ENCODE peak calls at places on chromosomes 3 and 15, in seven cellular contexts. One of them, this sample, is unnamed.

GRCh38 chr15:61575597-61575996 is 346.5 kb upstream of the RORA start:
- DNase-seq in GM23338: no peak
- DNase-seq in PC-3: no peak
- DNase-seq in GM23248: no peak
- DNase-seq in hepatocyte: no peak
- DNase-seq in HCT116: no peak
- DNase-seq in neural progenitor cell: no peak
- DNase-seq in this sample: no peak

GRCh38 chr15:29638781-29639180 is 183.5 kb downstream of the TJP1 start:
- DNase-seq in HCT116: peak; percentile 22
- DNase-seq in GM23248: peak; percentile 6
- DNase-seq in PC-3: peak; percentile 68
- DNase-seq in hepatocyte: peak; percentile 21
- DNase-seq in GM23338: no peak
- DNase-seq in neural progenitor cell: no peak
- DNase-seq in this sample: no peak

GRCh38 chr3:103924544-103924943 is 1442.2 kb upstream of the ALCAM start:
- DNase-seq in GM23338: no peak
- DNase-seq in hepatocyte: no peak
- DNase-seq in HCT116: no peak
- DNase-seq in GM23248: no peak
- DNase-seq in PC-3: no peak
- DNase-seq in neural progenitor cell: no peak
- DNase-seq in this sample: no peak

GRCh38 chr3:3201584-3201983 is 22.1 kb upstream of the CRBN start:
- DNase-seq in GM23248: no peak
- DNase-seq in neural progenitor cell: no peak
- DNase-seq in GM23338: no peak
- DNase-seq in HCT116: no peak
- DNase-seq in PC-3: no peak
- DNase-seq in hepatocyte: no peak
- DNase-seq in this sample: no peak

GRCh38 chr15:85063088-85063487 is 81.4 kb downstream of the PDE8A start:
- DNase-seq in hepatocyte: no peak
- DNase-seq in neural progenitor cell: no peak
- DNase-seq in PC-3: no peak
- DNase-seq in HCT116: no peak
- DNase-seq in GM23248: peak; percentile 33
- DNase-seq in GM23338: no peak
- DNase-seq in this sample: no peak

GRCh38 chr3:48233542-48233941 is 7.4 kb upstream of the ZNF589 start:
- DNase-seq in PC-3: no peak
- DNase-seq in hepatocyte: no peak
- DNase-seq in HCT116: no peak
- DNase-seq in GM23338: no peak
- DNase-seq in GM23248: no peak
- DNase-seq in neural progenitor cell: no peak
- DNase-seq in this sample: no peak

GRCh38 chr3:44056446-44057240 is 185.0 kb upstream of the TOPAZ1 start:
- DNase-seq in HCT116: no peak
- DNase-seq in PC-3: no peak
- DNase-seq in GM23338: no peak
- DNase-seq in hepatocyte: no peak
- DNase-seq in GM23248: no peak
- DNase-seq in neural progenitor cell: no peak
- DNase-seq in this sample: no peak

GRCh38 chr15:55737373-55737772 is 5.6 kb downstream of the PRTG start:
- DNase-seq in GM23338: peak; percentile 62
- DNase-seq in hepatocyte: peak; percentile 39
- DNase-seq in HCT116: no peak
- DNase-seq in neural progenitor cell: peak; percentile 72
- DNase-seq in PC-3: no peak
- DNase-seq in GM23248: no peak
- DNase-seq in this sample: no peak

GRCh38 chr3:186180151-186180550 is 71.3 kb upstream of the ETV5 start:
- DNase-seq in GM23338: no peak
- DNase-seq in hepatocyte: no peak
- DNase-seq in PC-3: no peak
- DNase-seq in HCT116: no peak
- DNase-seq in neural progenitor cell: no peak
- DNase-seq in GM23248: no peak
- DNase-seq in this sample: no peak

GRCh38 chr15:75532413-75533250 is 46.5 kb downstream of the PTPN9 start:
- DNase-seq in hepatocyte: peak; percentile 52
- DNase-seq in neural progenitor cell: peak; percentile 65
- DNase-seq in HCT116: peak; percentile 49
- DNase-seq in GM23248: peak; percentile 59
- DNase-seq in PC-3: peak; percentile 46
- DNase-seq in GM23338: peak; percentile 83
- DNase-seq in this sample: peak; percentile 16

GRCh38 chr3:6504385-6504784 is 356.5 kb upstream of the GRM7 start:
- DNase-seq in PC-3: no peak
- DNase-seq in HCT116: no peak
- DNase-seq in GM23338: no peak
- DNase-seq in neural progenitor cell: no peak
- DNase-seq in hepatocyte: no peak
- DNase-seq in GM23248: no peak
- DNase-seq in this sample: no peak

GRCh38 chr3:48151807-48152427 is 36.3 kb downstream of the CDC25A start:
- DNase-seq in GM23338: no peak
- DNase-seq in neural progenitor cell: no peak
- DNase-seq in hepatocyte: no peak
- DNase-seq in HCT116: no peak
- DNase-seq in GM23248: peak; percentile 37
- DNase-seq in PC-3: peak; percentile 13
- DNase-seq in this sample: no peak

GRCh38 chr15:91113036-91113435 is 13.0 kb downstream of the SV2B start:
- DNase-seq in hepatocyte: no peak
- DNase-seq in HCT116: no peak
- DNase-seq in GM23338: peak; percentile 72
- DNase-seq in neural progenitor cell: no peak
- DNase-seq in PC-3: no peak
- DNase-seq in GM23248: no peak
- DNase-seq in this sample: no peak

GRCh38 chr3:58296843-58297242 is 9.2 kb upstream of the RPP14 start:
- DNase-seq in GM23338: no peak
- DNase-seq in PC-3: no peak
- DNase-seq in GM23248: no peak
- DNase-seq in HCT116: no peak
- DNase-seq in neural progenitor cell: no peak
- DNase-seq in hepatocyte: no peak
- DNase-seq in this sample: no peak

GRCh38 chr3:150761831-150762661 is 923 bp downstream of the SIAH2 start:
- DNase-seq in GM23338: peak; percentile 81
- DNase-seq in HCT116: no peak
- DNase-seq in PC-3: peak; percentile 64
- DNase-seq in neural progenitor cell: peak; percentile 79
- DNase-seq in hepatocyte: peak; percentile 72
- DNase-seq in GM23248: peak; percentile 84
- DNase-seq in this sample: peak; percentile 34

GRCh38 chr3:183493296-183494045 is 62.0 kb downstream of the KLHL6 start:
- DNase-seq in PC-3: no peak
- DNase-seq in GM23338: no peak
- DNase-seq in GM23248: no peak
- DNase-seq in HCT116: no peak
- DNase-seq in neural progenitor cell: no peak
- DNase-seq in hepatocyte: no peak
- DNase-seq in this sample: no peak

GRCh38 chr3:14346191-14346590 is 56.2 kb upstream of the SLC6A6 start:
- DNase-seq in GM23248: no peak
- DNase-seq in PC-3: no peak
- DNase-seq in GM23338: no peak
- DNase-seq in neural progenitor cell: no peak
- DNase-seq in hepatocyte: peak; percentile 54
- DNase-seq in HCT116: no peak
- DNase-seq in this sample: no peak
- TF ChIP-seq EZH2phosphoT487 in GM23248: no peak
- TF ChIP-seq EZH2phosphoT487 in PC-3: no peak
- TF ChIP-seq EZH2phosphoT487 in GM23338: no peak
- TF ChIP-seq EZH2phosphoT487 in neural progenitor cell: no peak
- TF ChIP-seq EZH2phosphoT487 in hepatocyte: no peak
- TF ChIP-seq EZH2phosphoT487 in HCT116: no peak
- TF ChIP-seq EZH2phosphoT487 in this sample: no peak

DNA sequence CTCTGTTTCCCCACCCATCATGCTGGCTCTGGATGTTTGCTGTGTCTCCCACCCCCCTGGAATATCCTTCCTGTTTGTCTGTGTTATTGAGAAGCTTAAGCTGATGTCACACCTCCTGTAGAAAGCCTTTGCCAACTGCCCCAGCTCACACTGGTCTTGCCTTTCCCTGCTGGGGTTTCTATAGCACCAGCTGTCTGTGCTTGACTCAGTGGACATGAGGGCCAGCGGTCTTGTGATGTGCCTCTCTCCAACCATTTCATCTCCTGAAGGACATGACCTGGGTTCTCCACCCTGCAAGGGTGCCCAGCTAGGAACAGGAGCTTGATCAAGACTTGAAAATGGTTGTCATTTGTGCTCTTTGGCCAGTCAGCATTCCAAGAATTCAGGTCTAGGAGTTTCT is 14.7 kb downstream of the TMEM40 start:
- DNase-seq in GM23338: no peak
- DNase-seq in GM23248: no peak
- DNase-seq in neural progenitor cell: no peak
- DNase-seq in hepatocyte: no peak
- DNase-seq in HCT116: no peak
- DNase-seq in PC-3: no peak
- DNase-seq in this sample: no peak
- H3K4me3 ChIP-seq in GM23338: no peak overlapping the region
- H3K4me3 ChIP-seq in GM23248: no peak overlapping the region
- H3K4me3 ChIP-seq in neural progenitor cell: no peak overlapping the region
- H3K4me3 ChIP-seq in hepatocyte: no peak overlapping the region
- H3K4me3 ChIP-seq in HCT116: no peak overlapping the region
- H3K4me3 ChIP-seq in PC-3: no peak overlapping the region
- H3K4me3 ChIP-seq in this sample: no peak overlapping the region

GRCh38 chr15:39194431-39194830 is 386.4 kb upstream of the THBS1 start:
- DNase-seq in GM23338: no peak
- DNase-seq in neural progenitor cell: no peak
- DNase-seq in hepatocyte: no peak
- DNase-seq in HCT116: no peak
- DNase-seq in GM23248: no peak
- DNase-seq in PC-3: peak; percentile 57
- DNase-seq in this sample: no peak

GRCh38 chr15:39192979-39193559 is 387.8 kb upstream of the THBS1 start:
- DNase-seq in GM23248: no peak
- DNase-seq in HCT116: no peak
- DNase-seq in neural progenitor cell: no peak
- DNase-seq in GM23338: no peak
- DNase-seq in PC-3: no peak
- DNase-seq in hepatocyte: no peak
- DNase-seq in this sample: no peak

GRCh38 chr15:39192376-39192775 is 388.5 kb upstream of the THBS1 start:
- DNase-seq in neural progenitor cell: no peak
- DNase-seq in GM23338: no peak
- DNase-seq in GM23248: no peak
- DNase-seq in PC-3: no peak
- DNase-seq in hepatocyte: no peak
- DNase-seq in HCT116: no peak
- DNase-seq in this sample: no peak

GRCh38 chr15:39191871-39192281 is 389.0 kb upstream of the THBS1 start:
- DNase-seq in GM23248: peak; percentile 66
- DNase-seq in GM23338: no peak
- DNase-seq in HCT116: no peak
- DNase-seq in neural progenitor cell: no peak
- DNase-seq in PC-3: peak; percentile 88
- DNase-seq in hepatocyte: no peak
- DNase-seq in this sample: no peak

DNA sequence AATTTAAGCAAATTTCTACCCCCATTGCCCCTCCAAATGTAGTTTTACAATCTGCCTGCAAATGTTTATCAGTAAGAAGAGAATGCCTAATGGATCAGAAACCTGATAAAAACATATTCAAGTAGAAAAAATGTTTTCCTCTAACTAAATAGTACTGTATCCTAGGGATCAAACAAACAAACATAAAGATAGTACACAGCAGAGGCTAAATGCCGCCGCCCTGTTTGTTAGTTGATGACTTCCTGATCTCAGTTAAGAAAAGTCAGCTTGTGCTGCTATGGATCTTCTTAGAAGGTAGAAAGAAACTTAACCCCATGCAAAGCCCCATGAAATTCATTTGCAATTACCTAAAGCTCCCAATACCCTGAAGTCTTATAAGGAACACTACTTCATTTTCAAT is 387.3 kb upstream of the THBS1 start:
- DNase-seq in hepatocyte: no peak
- DNase-seq in GM23338: no peak
- DNase-seq in GM23248: peak; percentile 41
- DNase-seq in HCT116: no peak
- DNase-seq in PC-3: no peak
- DNase-seq in neural progenitor cell: no peak
- DNase-seq in this sample: no peak
- H3K4me2 ChIP-seq in hepatocyte: no peak overlapping the region
- H3K4me2 ChIP-seq in GM23338: no peak overlapping the region
- H3K4me2 ChIP-seq in GM23248: peak overlapping the region; percentile 41
- H3K4me2 ChIP-seq in HCT116: no peak overlapping the region
- H3K4me2 ChIP-seq in PC-3: no peak overlapping the region
- H3K4me2 ChIP-seq in neural progenitor cell: no peak overlapping the region
- H3K4me2 ChIP-seq in this sample: no peak overlapping the region

GRCh38 chr15:41891946-41892345 is 1.9 kb downstream of the SPTBN5 start:
- DNase-seq in neural progenitor cell: no peak
- DNase-seq in HCT116: no peak
- DNase-seq in hepatocyte: no peak
- DNase-seq in GM23248: no peak
- DNase-seq in PC-3: no peak
- DNase-seq in GM23338: no peak
- DNase-seq in this sample: no peak
- TF ChIP-seq EZH2phosphoT487 in neural progenitor cell: no peak
- TF ChIP-seq EZH2phosphoT487 in HCT116: no peak
- TF ChIP-seq EZH2phosphoT487 in hepatocyte: no peak
- TF ChIP-seq EZH2phosphoT487 in GM23248: no peak
- TF ChIP-seq EZH2phosphoT487 in PC-3: no peak
- TF ChIP-seq EZH2phosphoT487 in GM23338: no peak
- TF ChIP-seq EZH2phosphoT487 in this sample: no peak

GRCh38 chr3:119810018-119810435 is 28.1 kb downstream of the NR1I2 start:
- DNase-seq in GM23338: peak; percentile 64
- DNase-seq in GM23248: peak; percentile 62
- DNase-seq in neural progenitor cell: no peak
- DNase-seq in PC-3: no peak
- DNase-seq in hepatocyte: peak; percentile 23
- DNase-seq in HCT116: no peak
- DNase-seq in this sample: no peak
- H3K4me3 ChIP-seq in GM23338: peak overlapping the region; percentile 76
- H3K4me3 ChIP-seq in GM23248: peak overlapping the region; percentile 78
- H3K4me3 ChIP-seq in neural progenitor cell: no peak overlapping the region
- H3K4me3 ChIP-seq in PC-3: no peak overlapping the region
- H3K4me3 ChIP-seq in hepatocyte: no peak overlapping the region
- H3K4me3 ChIP-seq in HCT116: no peak overlapping the region
- H3K4me3 ChIP-seq in this sample: no peak overlapping the region